ENCODE peak calls at places on chromosome 10, in ten cellular contexts. H is fibroblast of lung, N is bronchial epithelial cell, O is A549, P is lung, D is tibial artery, C is MM.1S, B is PC-3, A is foreskin fibroblast, J is brain microvascular endothelial cell. M is an unnamed sample.

GRCh38 chr10:72079356-72079755 is 9.0 kb downstream of the SPOCK2 start:
- DNase-seq in A (no peak), D (no peak), N (no peak), O (no peak), P (no peak), J (no peak), B (no peak), H (no peak), C (no peak), M (no peak)

GRCh38 chr10:109207361-109207760 is 716.0 kb downstream of the XPNPEP1 start:
- DNase-seq in H (peak), D (no peak), A (no peak), B (no peak), O (no peak), C (no peak), N (no peak), J (no peak), P (no peak), M (no peak)

GRCh38 chr10:72784551-72785421 is 92.8 kb downstream of the MCU start:
- DNase-seq in P (peak), J (peak), A (peak), O (no peak), D (peak), B (peak), C (no peak), N (peak), H (peak), M (peak)

GRCh38 chr10:47296111-47296894 is 3.7 kb upstream of the GDF10 start:
- DNase-seq in D (peak), J (no peak), C (no peak), B (no peak), H (no peak), N (no peak), A (peak), O (no peak), P (no peak), M (no peak)

GRCh38 chr10:58662314-58662713 is 149.6 kb downstream of the BICC1 start:
- DNase-seq in O (peak), H (peak), B (peak), P (no peak), J (peak), N (peak), A (peak), D (no peak), C (no peak), M (peak)

GRCh38 chr10:72329290-72330058 is 25.2 kb downstream of the DNAJB12 start:
- DNase-seq in N (no peak), B (no peak), A (no peak), H (no peak), D (no peak), C (no peak), O (no peak), P (no peak), J (no peak), M (no peak)

GRCh38 chr10:34814228-34815173 is 595 bp downstream of the PARD3 start:
- DNase-seq in B (peak), D (no peak), H (peak), O (peak), C (peak), J (no peak), A (peak), P (no peak), N (no peak), M (no peak)

GRCh38 chr10:32148864-32149256 is 92.6 kb upstream of the KIF5B start:
- DNase-seq in O (no peak), B (no peak), N (no peak), C (no peak), H (no peak), D (no peak), J (no peak), P (no peak), A (no peak), M (no peak)

GRCh38 chr10:118741994-118742393 is 12.8 kb downstream of the CACUL1 start:
- DNase-seq in N (peak), P (no peak), B (peak), J (no peak), D (no peak), H (peak), O (no peak), A (no peak), C (no peak), M (no peak)

DNA sequence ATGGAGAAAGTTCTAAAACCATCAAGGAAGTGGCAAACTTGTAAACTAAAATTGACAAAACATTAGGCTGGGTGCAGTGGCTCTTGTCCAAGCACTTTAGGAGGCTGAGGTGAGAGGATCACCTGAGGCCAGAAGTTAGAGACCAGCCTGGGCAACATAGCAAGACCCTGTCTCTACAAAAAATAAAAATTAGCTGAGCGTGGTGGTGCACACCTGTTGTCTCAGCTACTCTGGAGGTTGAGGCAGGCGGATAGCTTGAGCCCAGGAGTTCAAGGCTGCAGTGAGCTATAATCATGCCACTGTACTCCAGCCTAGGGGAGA is 29.4 kb upstream of the HNRNPH3 start:
- DNase-seq in P (no peak), A (no peak), C (no peak), B (no peak), J (no peak), H (no peak), D (no peak), N (no peak), O (no peak), M (no peak)
- TF ChIP-seq CTCF in P (no peak), A (no peak), C (no peak), B (no peak), J (no peak), H (no peak), D (no peak), N (no peak), O (no peak), M (no peak)

DNA sequence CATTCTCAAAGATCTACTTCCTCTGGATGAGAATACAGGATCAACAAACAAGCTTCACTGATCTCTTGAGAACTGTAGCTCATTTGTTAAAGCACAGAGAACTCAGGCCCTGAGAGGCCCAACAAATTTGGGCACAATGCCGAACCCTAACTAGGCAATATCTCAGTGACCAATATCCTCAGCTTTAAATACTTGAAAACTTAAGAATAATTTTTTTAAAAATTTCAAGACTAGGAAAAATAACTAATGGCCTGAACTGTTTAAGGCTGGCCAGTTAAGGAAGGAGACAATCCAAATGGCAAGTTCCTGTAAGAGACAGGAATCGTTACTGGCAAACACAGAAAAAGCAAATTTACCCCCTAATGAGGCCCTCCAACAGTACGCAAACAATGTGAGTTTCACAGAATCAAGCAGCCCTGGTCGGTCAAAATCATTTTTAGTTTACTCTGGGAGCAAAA is 39.7 kb downstream of the NT5C2 start:
- DNase-seq in H (peak), C (no peak), A (peak), D (peak), J (no peak), O (no peak), N (no peak), B (no peak), P (no peak), M (no peak)
- H3K4me3 ChIP-seq in H (peak), C (no peak), A (peak), D (peak), J (no peak), O (peak), N (no peak), B (no peak), P (no peak), M (no peak)

DNA sequence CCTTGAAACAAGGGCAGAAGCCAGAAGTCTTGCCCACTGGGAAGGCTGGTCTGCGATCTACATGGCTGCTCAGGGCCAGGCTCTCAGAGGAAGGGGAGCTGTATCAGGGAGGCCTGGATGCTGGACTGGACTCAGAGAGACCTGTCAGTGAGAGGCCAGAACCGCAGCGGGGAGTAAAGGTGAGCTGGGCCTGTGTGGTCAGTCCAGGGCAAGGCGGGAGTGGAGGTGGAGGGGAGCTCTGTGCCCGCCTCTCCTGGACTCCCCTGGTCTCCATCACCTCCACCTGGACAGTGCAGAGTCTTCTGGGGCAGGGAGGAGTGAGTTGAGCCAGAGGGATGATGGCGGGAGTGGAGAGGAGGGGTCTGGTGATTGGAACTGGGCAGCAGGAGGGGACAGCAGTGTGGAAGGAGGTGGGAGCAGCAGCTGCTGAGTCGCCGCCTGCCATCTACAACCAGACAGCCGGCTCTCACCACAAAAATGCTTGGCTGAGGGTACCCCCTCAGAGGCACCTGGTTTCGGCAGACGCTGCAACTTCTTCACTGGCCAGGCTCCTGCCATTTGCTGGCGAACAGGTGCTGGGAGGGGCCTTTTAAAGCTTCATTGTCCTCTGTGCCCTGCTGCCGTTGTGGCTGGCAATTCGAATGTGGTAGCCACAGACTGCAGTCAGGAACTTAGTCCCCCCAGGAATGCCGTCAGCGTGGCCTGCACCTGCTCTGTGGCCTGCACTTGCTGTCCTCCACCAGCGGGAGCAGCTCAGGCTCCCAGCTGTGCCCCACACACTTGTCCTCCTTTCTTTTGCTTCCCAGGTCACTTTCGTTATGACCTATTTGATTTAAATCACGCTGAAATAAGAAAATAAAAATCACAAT is 3.5 kb downstream of the RASSF4 start:
- DNase-seq in A (no peak), C (peak), B (no peak), O (no peak), J (no peak), P (no peak), N (no peak), H (no peak), D (no peak), M (no peak)
- TF ChIP-seq CTCF in A (no peak), C (peak), B (peak), O (no peak), J (peak), P (no peak), N (peak), H (no peak), D (no peak), M (peak)

GRCh38 chr10:3780056-3780765 is 4.8 kb downstream of the KLF6 start:
- DNase-seq in B (peak), A (peak), H (peak), O (no peak), N (peak), C (no peak), D (peak), J (peak), P (no peak), M (no peak)

GRCh38 chr10:3781458-3782098 is 3.4 kb downstream of the KLF6 start:
- DNase-seq in H (peak), C (no peak), D (peak), A (peak), N (no peak), J (peak), O (no peak), P (no peak), B (peak), M (no peak)

GRCh38 chr10:3779146-3779707 is 5.8 kb downstream of the KLF6 start:
- DNase-seq in H (peak), J (peak), B (no peak), D (no peak), N (peak), A (peak), C (no peak), O (no peak), P (no peak), M (no peak)

GRCh38 chr10:3782099-3782455 is 2.9 kb downstream of the KLF6 start:
- DNase-seq in A (no peak), D (no peak), J (peak), N (no peak), O (no peak), C (no peak), H (no peak), P (no peak), B (no peak), M (no peak)

GRCh38 chr10:3780766-3781457 is 4.1 kb downstream of the KLF6 start:
- DNase-seq in P (no peak), N (peak), C (no peak), B (no peak), O (no peak), A (peak), D (no peak), J (no peak), H (no peak), M (no peak)
- H3K4me3 ChIP-seq in P (peak), N (peak), C (no peak), B (peak), O (peak), A (peak), D (peak), J (peak), H (peak), M (peak)

GRCh38 chr10:121085386-121085785 is 234.2 kb downstream of the WDR11 start:
- DNase-seq in H (no peak), N (no peak), C (no peak), J (no peak), B (no peak), O (no peak), P (no peak), D (no peak), A (no peak), M (no peak)

GRCh38 chr10:121087688-121088087 is 236.5 kb downstream of the WDR11 start:
- DNase-seq in D (no peak), B (no peak), P (no peak), O (no peak), H (no peak), N (no peak), J (no peak), A (no peak), C (no peak), M (no peak)

GRCh38 chr10:121089434-121089833 is 238.3 kb downstream of the WDR11 start:
- DNase-seq in O (no peak), H (no peak), P (no peak), C (no peak), J (no peak), A (no peak), D (no peak), N (no peak), B (no peak), M (no peak)

GRCh38 chr10:121087129-121087528 is 236.0 kb downstream of the WDR11 start:
- DNase-seq in O (no peak), P (no peak), D (no peak), J (no peak), N (no peak), B (no peak), H (no peak), A (no peak), C (no peak), M (no peak)

GRCh38 chr10:121088524-121088923 is 237.4 kb downstream of the WDR11 start:
- DNase-seq in J (no peak), B (peak), D (no peak), P (no peak), N (peak), H (no peak), C (no peak), O (no peak), A (peak), M (no peak)
- TF ChIP-seq CTCF in J (no peak), B (no peak), D (no peak), P (no peak), N (peak), H (no peak), C (no peak), O (no peak), A (no peak), M (peak)

GRCh38 chr10:79491171-79491835 is 21.0 kb upstream of the EIF5AL1 start:
- DNase-seq in O (no peak), N (no peak), A (no peak), J (no peak), P (no peak), C (no peak), B (peak), H (no peak), D (no peak), M (no peak)

GRCh38 chr10:79487296-79488194 is 24.8 kb upstream of the EIF5AL1 start:
- DNase-seq in N (peak), J (peak), C (peak), D (peak), O (peak), B (peak), H (peak), P (peak), A (peak), M (peak)

GRCh38 chr10:79488303-79488702 is 24.0 kb upstream of the EIF5AL1 start:
- DNase-seq in N (peak), P (peak), A (peak), C (no peak), D (peak), B (peak), J (peak), H (peak), O (peak), M (peak)

GRCh38 chr10:79490400-79491081 is 21.8 kb upstream of the EIF5AL1 start:
- DNase-seq in B (peak), H (peak), D (no peak), C (no peak), P (no peak), N (no peak), J (no peak), O (no peak), A (peak), M (no peak)

GRCh38 chr10:79488870-79489269 is 23.5 kb upstream of the EIF5AL1 start:
- DNase-seq in P (no peak), D (no peak), J (no peak), H (no peak), N (no peak), A (no peak), B (no peak), O (no peak), C (no peak), M (peak)
- H3K4me3 ChIP-seq in P (no peak), D (no peak), J (no peak), H (no peak), N (no peak), A (no peak), B (no peak), O (no peak), C (no peak), M (no peak)

GRCh38 chr10:120818301-120818700 is 32.9 kb upstream of the WDR11 start:
- DNase-seq in D (no peak), P (no peak), J (no peak), B (no peak), O (no peak), A (no peak), C (no peak), N (no peak), H (no peak), M (no peak)
- TF ChIP-seq CTCF in D (no peak), P (no peak), J (no peak), B (no peak), O (no peak), A (no peak), C (no peak), N (no peak), H (no peak), M (no peak)

M was measured in retinal pigment epithelial cell.